ENCODE peak calls at places on chromosomes 1 and 21, in five cellular contexts. F, B, Q, I and A are unnamed samples. For H3K4me1 and H3K9me3, the result is how much of the 10 kb centered on the place peaks cover.

GRCh38 chr1:57770772-57771171 is 346.9 kb upstream of the DAB1 start:
- DNase-seq in F (no peak), B (no peak), Q (peak), I (no peak), A (peak)

GRCh38 chr1:200409203-200409760 is 554 bp downstream of the ZNF281 start:
- DNase-seq in F (peak), B (no peak), Q (no peak), I (peak), A (no peak)

GRCh38 chr21:17051054-17051453 is 461.8 kb upstream of the CXADR start:
- DNase-seq in F (peak), B (no peak), Q (no peak), I (no peak), A (no peak)

GRCh38 chr1:215287362-215287761 is 204.8 kb downstream of the KCNK2 start:
- DNase-seq in F (no peak), B (no peak), Q (no peak), I (no peak), A (no peak)

GRCh38 chr1:203597386-203598040 is 29.1 kb upstream of the ATP2B4 start:
- DNase-seq in F (no peak), B (no peak), Q (no peak), I (peak), A (no peak)

GRCh38 chr1:160711528-160712311 is at the start of gene CD48:
- DNase-seq in F (no peak), B (no peak), Q (no peak), I (no peak), A (no peak)

GRCh38 chr21:45882641-45883040 is 98.9 kb upstream of the COL6A1 start:
- DNase-seq in F (no peak), B (no peak), Q (no peak), I (no peak), A (no peak)

GRCh38 chr1:54327386-54328116 is 78.6 kb downstream of the SSBP3 start:
- DNase-seq in F (peak), B (no peak), Q (no peak), I (no peak), A (no peak)

GRCh38 chr1:61828814-61829213 is 86.5 kb downstream of the PATJ start:
- DNase-seq in F (no peak), B (no peak), Q (no peak), I (no peak), A (no peak)

GRCh38 chr1:27439150-27439549 is 46.7 kb downstream of the GPR3 start:
- DNase-seq in F (no peak), B (no peak), Q (no peak), I (no peak), A (no peak)

GRCh38 chr21:25578070-25578961 is 29.0 kb downstream of the MRPL39 start:
- DNase-seq in F (no peak), B (no peak), Q (no peak), I (no peak), A (no peak)

GRCh38 chr1:61993331-61993961 is 201.2 kb upstream of the L1TD1 start:
- DNase-seq in F (no peak), B (no peak), Q (no peak), I (no peak), A (no peak)

GRCh38 chr1:42801832-42802483 is 15.0 kb upstream of the ERMAP start:
- DNase-seq in F (no peak), B (no peak), Q (no peak), I (no peak), A (no peak)

GRCh38 chr1:78155121-78155520 is 109.4 kb downstream of the GIPC2 start:
- DNase-seq in F (no peak), B (peak), Q (peak), I (no peak), A (peak)

GRCh38 chr1:155499263-155499662 is 63.3 kb downstream of the ASH1L start:
- DNase-seq in F (no peak), B (no peak), Q (no peak), I (no peak), A (no peak)

GRCh38 chr1:33637846-33638440 is 165.5 kb downstream of the ZSCAN20 start:
- DNase-seq in F (no peak), B (no peak), Q (no peak), I (no peak), A (no peak)

GRCh38 chr1:907611-908451 is 15.9 kb upstream of the SAMD11 start:
- DNase-seq in F (no peak), B (no peak), Q (no peak), I (peak), A (no peak)

GRCh38 chr1:60458111-60458510 is 384.5 kb upstream of the C1orf87 start:
- DNase-seq in F (no peak), B (no peak), Q (no peak), I (no peak), A (no peak)

GRCh38 chr1:152777510-152778137 is 2.7 kb downstream of the LCE1F start:
- DNase-seq in F (peak), B (no peak), Q (peak), I (no peak), A (no peak)

GRCh38 chr1:64696879-64697278 is 48.0 kb upstream of the RAVER2 start:
- DNase-seq in F (no peak), B (no peak), Q (no peak), I (no peak), A (no peak)

GRCh38 chr1:110582378-110582777 is 23.8 kb downstream of the KCNA2 start:
- DNase-seq in F (no peak), B (no peak), Q (no peak), I (no peak), A (no peak)

GRCh38 chr1:156591432-156592157 is at the start of gene NAXE:
- DNase-seq in F (peak), B (no peak), Q (peak), I (peak), A (peak)

GRCh38 chr1:247904122-247904521 is 8.7 kb downstream of the OR2W3 start:
- DNase-seq in F (no peak), B (no peak), Q (no peak), I (no peak), A (no peak)

GRCh38 chr1:246067432-246068021 is 439.6 kb downstream of the SMYD3 start:
- DNase-seq in F (no peak), B (no peak), Q (no peak), I (no peak), A (no peak)

DNA sequence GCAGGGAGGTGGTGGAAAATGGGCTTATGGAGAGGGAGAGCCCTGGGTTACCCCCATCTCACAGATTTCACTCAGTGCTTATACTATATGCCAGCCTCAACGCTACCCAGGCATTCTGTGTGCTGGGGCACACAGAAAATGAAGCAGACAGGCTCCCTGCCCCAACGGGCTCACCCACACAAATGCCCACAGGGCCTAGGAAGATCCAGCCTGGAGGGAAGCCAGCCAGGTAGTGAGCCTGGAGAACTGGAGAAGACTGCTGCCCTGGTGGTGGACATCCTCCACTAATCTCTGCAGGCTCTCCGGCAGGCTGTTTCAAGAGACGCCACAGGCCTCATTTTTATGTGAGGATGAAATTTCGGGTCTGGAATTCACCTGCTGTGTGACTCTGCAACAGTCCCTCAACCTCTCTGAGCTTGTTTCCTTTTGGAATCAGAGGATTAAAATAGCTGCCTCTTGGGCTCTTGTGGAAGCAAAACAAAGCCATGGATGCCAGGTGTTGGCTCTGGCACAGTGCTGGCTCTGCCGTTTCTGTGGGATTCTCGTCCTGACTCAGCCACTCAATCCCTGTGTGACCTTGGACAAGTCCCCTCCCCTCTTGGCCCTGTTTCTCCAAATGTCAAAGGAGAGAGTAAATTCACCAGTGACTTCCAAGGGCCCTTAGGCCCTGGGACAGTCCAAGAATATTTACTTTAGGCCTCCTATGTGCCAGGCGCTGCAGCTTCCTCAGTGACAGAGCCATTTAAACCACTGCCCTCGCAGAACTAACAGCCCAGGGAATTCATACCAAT is 3.6 kb downstream of the PAQR7 start:
- DNase-seq in F (no peak), B (no peak), Q (no peak), I (no peak), A (no peak)
- H3K4me1 ChIP-seq in F (under half), B (under half), Q (under half), I (under half), A (under half)

GRCh38 chr1:14302025-14302424 is 296.5 kb upstream of the KAZN start:
- DNase-seq in F (no peak), B (no peak), Q (no peak), I (no peak), A (no peak)
- H3K4me3 ChIP-seq in F (no peak), B (no peak), Q (no peak), I (no peak), A (no peak)

GRCh38 chr21:42124826-42125570 is 53.9 kb downstream of the UMODL1 start:
- DNase-seq in F (no peak), B (no peak), Q (no peak), I (no peak), A (no peak)
- H3K9me3 ChIP-seq in F (under half), B (under half), Q (under half), I (under half), A (under half)

DNA sequence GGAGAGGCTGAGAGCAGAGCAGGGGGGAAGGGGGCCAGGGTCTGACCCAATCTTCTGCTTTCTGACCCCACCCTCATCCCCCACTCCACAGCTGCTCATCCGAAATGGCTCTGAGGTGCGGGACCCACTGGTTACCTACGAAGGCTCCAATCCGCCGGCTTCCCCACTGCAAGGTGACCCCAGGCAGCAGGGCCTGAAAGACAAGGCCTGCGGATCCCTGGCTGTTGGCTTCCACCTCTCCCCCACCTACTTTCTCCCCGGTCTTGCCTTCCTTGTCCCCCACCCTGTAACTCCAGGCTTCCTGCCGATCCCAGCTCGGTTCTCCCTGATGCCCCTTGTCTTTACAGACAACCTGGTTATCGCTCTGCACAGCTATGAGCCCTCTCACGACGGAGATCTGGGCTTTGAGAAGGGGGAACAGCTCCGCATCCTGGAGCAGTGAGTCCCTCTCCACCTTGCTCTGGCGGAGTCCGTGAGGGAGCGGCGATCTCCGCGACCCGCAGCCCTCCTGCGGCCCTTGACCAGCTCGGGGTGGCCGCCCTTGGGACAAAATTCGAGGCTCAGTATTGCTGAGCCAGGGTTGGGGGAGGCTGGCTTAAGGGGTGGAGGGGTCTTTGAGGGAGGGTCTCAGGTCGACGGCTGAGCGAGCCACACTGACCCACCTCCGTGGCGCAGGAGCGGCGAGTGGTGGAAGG is 17.1 kb upstream of the HDAC1 start:
- DNase-seq in F (no peak), B (no peak), Q (no peak), I (no peak), A (no peak)
- H3K4me1 ChIP-seq in F (under half), B (under half), Q (under half), I (under half), A (under half)

DNA sequence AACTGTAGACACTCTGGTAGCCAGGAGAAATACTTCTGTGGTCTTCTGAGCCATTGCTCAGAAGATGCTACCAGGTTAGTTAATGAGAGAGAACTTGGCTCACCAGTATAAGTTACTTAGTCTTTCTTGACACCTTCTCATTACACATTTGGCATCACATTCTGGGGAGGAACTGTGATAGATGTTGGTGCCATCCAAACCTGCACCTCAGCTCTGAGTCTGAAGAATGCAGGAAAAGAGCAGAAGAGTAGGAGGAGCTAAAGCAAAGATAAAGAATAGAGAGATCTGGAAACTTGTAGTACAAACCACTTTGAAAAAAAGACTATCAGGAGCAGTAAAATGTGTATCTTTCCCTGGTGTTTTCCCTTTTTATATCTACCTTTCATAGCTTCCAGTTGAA is 58.9 kb downstream of the RGL1 start:
- DNase-seq in F (no peak), B (no peak), Q (no peak), I (no peak), A (no peak)
- H3K4me3 ChIP-seq in F (no peak), B (no peak), Q (no peak), I (no peak), A (no peak)

GRCh38 chr1:49163041-49163440 is 386.4 kb upstream of the BEND5 start:
- DNase-seq in F (no peak), B (no peak), Q (no peak), I (no peak), A (no peak)
- H3K9me3 ChIP-seq in F (under half), B (half or more), Q (under half), I (under half), A (under half)

DNA sequence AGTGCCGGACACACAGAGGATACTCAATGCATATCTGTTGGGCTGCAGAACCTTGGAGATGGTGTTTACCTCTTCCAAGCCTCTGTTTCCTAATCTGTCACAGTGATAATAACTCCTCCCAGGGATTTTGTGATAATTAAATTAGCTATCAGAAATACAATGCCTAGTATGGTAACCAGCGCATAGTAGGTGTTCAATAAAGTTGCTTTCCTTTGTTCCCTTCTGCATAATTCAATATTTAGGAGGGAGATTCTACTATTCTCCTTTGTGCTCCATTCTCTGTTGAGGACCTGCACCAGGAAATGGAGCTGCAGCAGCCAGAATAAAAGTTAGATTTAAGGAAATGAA is 3.3 kb upstream of the CSF3R start:
- DNase-seq in F (no peak), B (no peak), Q (no peak), I (no peak), A (no peak)
- H3K4me1 ChIP-seq in F (under half), B (under half), Q (under half), I (under half), A (under half)

DNA sequence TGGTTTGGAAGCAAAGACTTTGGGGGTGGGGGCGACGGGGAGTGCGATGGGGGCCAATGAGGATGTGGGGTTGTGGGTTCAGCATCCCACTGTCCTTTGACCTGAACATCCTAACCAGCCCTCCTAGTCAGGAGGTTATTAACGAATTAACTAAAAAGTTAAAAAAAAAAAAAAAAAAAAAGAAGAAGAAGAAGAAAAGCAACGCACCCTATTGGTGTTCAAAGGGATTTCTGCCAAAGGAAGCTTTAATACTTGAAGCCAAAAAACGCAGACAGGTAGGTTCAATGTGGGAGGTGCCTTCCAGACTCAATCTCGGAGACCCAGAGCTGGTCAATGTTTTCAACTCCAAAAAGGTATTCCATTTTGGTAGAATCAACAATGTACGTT is 2.2 kb downstream of the CLIC6 start:
- DNase-seq in F (no peak), B (no peak), Q (no peak), I (no peak), A (no peak)
- H3K4me3 ChIP-seq in F (no peak), B (peak), Q (peak), I (peak), A (peak)

GRCh38 chr1:38860464-38860816 is 868 bp upstream of the RRAGC start:
- DNase-seq in F (no peak), B (no peak), Q (no peak), I (no peak), A (no peak)

GRCh38 chr1:38870996-38871395 is 2.2 kb downstream of the MYCBP start:
- DNase-seq in F (no peak), B (no peak), Q (no peak), I (no peak), A (no peak)

GRCh38 chr1:38859561-38860463 is at the start of gene RRAGC:
- DNase-seq in F (peak), B (peak), Q (peak), I (peak), A (peak)

GRCh38 chr1:38867208-38867607 is 5.9 kb downstream of the MYCBP start:
- DNase-seq in F (no peak), B (no peak), Q (no peak), I (no peak), A (no peak)

GRCh38 chr1:38865112-38865715 is 5.6 kb upstream of the RRAGC start:
- DNase-seq in F (no peak), B (no peak), Q (no peak), I (no peak), A (no peak)
- H3K9me3 ChIP-seq in F (under half), B (under half), Q (under half), I (under half), A (under half)